ENCODE peak calls at places on chromosomes 13 and 19, in five cellular contexts. N, O, Q, D and K are unnamed samples.

GRCh38 chr13:102273111-102273510 is 128.7 kb downstream of the FGF14 start:
- DNase-seq in Q (no peak), N (no peak), D (no peak), O (no peak), K (no peak)

GRCh38 chr19:33778089-33778791 is 18.4 kb upstream of the KCTD15 start:
- DNase-seq in N (peak; percentile 4), O (peak; percentile 88), D (peak; percentile 82), Q (peak; percentile 82), K (no peak)

GRCh38 chr19:2034729-2035589 is 16.1 kb downstream of the MKNK2 start:
- DNase-seq in N (no peak), Q (peak; percentile 98), D (no peak), O (peak; percentile 71), K (no peak)

GRCh38 chr13:98576215-98576945 is 527 bp downstream of the STK24 start:
- DNase-seq in O (peak; percentile 62), D (peak; percentile 29), Q (no peak), N (no peak), K (no peak)

GRCh38 chr19:589693-590395 is at the start of gene HCN2:
- DNase-seq in D (no peak), O (no peak), N (no peak), Q (no peak), K (no peak)

GRCh38 chr19:1465191-1466016 is 13.6 kb downstream of the C19orf25 start:
- DNase-seq in Q (peak; percentile 81), O (peak; percentile 59), D (no peak), N (no peak), K (no peak)

GRCh38 chr19:10238172-10238783 is 7.1 kb upstream of the S1PR2 start:
- DNase-seq in N (no peak), Q (no peak), D (no peak), O (no peak), K (no peak)

GRCh38 chr19:52231154-52231565 is 38.2 kb upstream of the ZNF766 start:
- DNase-seq in O (no peak), D (no peak), Q (no peak), N (no peak), K (no peak)

GRCh38 chr19:18425515-18426415 is 6.6 kb downstream of the SSBP4 start:
- DNase-seq in Q (no peak), O (no peak), D (no peak), N (no peak), K (no peak)

GRCh38 chr13:30584332-30584731 is 33.4 kb upstream of the USPL1 start:
- DNase-seq in N (no peak), Q (no peak), O (no peak), D (no peak), K (no peak)

GRCh38 chr13:51303063-51303552 is 36.4 kb upstream of the SERPINE3 start:
- DNase-seq in Q (peak; percentile 88), N (no peak), O (peak; percentile 91), D (peak; percentile 48), K (no peak)

GRCh38 chr19:47309608-47310007 is at the start of gene C5AR1:
- DNase-seq in D (no peak), O (no peak), Q (no peak), N (no peak), K (no peak)

DNA sequence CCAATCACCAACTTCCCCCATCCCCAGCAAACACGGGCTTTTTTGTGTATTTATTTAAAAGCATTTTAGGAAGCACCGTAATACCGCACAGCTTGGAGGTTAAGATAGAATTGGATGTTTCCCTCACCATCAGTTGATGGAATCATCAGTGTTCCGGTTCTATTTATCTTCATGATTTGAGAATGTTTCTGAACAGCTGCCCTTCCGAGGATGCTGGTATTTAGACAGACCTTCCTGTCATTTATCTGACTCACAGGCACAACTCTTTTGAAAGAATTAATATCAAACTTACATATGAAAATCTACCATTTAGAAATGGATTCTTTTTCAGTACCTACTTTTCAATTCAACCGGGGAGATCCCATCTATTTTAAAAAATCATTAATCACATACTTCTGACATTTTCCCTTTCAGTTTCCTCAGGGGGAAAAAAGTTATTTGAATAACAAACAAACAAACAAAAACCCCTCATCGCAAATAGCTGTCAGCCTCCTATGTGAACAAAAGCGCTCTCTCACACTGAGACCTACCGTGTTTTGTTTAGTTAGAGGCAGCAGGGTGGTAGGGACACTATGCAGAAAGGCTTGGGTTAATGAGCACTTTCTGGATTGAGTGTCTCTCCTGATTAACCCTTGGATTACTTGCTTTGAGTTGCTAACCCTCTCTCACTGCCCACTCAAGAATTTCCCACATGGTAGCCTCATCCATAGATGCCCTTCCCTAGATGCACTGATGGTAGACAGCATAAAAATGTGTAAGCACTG is 189.3 kb downstream of the TM9SF2 start:
- DNase-seq in N (no peak), Q (no peak), O (peak; percentile 82), D (peak; percentile 47), K (no peak)
- H3K9ac ChIP-seq in N (no peak overlapping the region), Q (no peak overlapping the region), O (no peak overlapping the region), D (no peak overlapping the region), K (no peak overlapping the region)

GRCh38 chr13:31848621-31849020 is 109.3 kb downstream of the RXFP2 start:
- DNase-seq in O (no peak), D (no peak), Q (no peak), N (no peak), K (no peak)

GRCh38 chr13:31850041-31850440 is 110.7 kb downstream of the RXFP2 start:
- DNase-seq in O (no peak), Q (no peak), N (no peak), D (no peak), K (no peak)

GRCh38 chr13:31851201-31851600 is 111.9 kb downstream of the RXFP2 start:
- DNase-seq in N (no peak), D (no peak), O (no peak), Q (no peak), K (no peak)

GRCh38 chr13:31846182-31846938 is 107.0 kb downstream of the RXFP2 start:
- DNase-seq in N (peak; percentile 27), Q (peak; percentile 92), D (peak; percentile 90), O (peak; percentile 96), K (no peak)

DNA sequence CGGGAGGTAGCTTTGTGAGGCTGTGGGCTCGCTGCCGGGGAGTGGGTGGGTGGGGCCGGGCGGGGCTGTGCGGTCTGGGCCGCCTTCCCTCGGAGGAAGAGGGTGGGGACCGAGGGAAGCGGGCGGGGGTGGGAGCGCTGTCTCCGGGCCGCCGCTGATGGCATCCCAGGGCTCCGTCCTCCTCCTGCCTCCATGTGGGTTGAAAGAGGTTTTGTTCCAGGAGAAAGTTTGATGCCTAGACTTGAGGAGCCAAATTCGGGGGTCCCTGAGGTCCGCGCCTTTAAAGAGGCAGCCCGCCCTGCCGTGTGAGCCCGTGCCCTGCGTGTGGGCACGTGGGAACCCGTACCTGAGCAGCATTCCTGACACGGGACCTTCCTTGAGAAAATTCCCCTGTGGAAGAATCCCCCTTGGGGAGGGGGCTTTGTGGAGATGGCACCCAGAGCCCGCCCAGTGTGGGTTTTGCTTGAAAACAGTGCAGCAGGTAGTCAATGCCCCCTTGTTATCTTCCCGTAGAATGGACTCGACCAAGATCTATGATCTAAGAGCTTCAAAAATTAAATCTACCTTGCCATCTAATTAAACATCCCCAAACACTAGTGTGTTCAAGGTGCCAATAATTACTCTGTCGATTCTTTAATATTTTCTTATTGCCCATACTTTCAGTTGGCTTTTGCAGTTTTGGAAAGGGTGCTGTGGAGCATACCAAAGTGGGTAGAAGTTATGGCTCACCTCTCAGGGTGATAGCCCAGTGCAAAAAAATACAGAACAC is 107.8 kb downstream of the RXFP2 start:
- DNase-seq in N (no peak), O (peak; percentile 35), D (no peak), Q (no peak), K (no peak)
- H3K9ac ChIP-seq in N (no peak overlapping the region), O (no peak overlapping the region), D (no peak overlapping the region), Q (peak overlapping the region; percentile 42), K (no peak overlapping the region)

GRCh38 chr13:110360598-110360997 is 53.5 kb downstream of the COL4A2 start:
- DNase-seq in N (no peak), Q (no peak), D (no peak), O (peak; percentile 48), K (no peak)
- H3K9ac ChIP-seq in N (no peak overlapping the region), Q (no peak overlapping the region), D (peak overlapping the region; percentile 70), O (no peak overlapping the region), K (no peak overlapping the region)

DNA sequence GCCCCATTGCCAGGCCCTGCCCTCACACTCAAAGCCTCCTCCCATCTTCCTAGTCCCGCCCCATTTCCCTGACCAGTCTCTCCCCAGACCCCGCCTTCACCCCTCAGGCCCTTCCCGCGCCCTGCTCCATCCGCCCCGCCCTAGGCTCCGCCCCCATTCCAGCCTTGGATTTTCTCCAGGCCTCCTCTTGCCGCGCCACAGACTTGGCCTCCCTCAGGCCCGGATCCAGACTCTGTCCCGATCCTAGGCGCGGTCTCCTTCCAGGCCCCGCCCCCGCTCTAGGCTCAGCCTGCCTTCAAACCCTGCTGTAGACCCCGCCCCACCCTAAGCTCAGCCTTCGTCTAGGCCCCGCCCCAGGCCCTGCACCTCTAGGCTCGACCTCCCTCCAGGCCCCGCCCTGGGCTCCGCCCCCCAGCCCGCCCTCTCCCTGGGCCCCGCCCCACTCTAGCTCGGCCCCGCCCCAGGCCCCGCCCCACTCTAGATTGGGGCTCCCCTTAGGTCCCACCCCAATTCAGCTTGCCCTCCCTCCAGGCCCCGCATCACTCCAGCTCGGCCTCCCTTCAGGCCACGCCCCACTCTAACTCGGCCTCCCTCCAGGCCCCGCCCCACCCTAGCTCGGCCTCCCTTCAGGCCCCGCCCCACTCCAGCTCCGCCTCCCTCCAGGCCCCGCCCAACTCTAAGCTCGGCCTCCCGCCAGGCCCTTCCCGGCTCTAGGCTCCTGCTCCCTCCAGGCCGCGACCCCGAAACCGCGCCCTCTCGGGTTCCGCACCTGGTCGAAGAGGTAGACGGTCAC is 18.5 kb downstream of the LMTK3 start:
- DNase-seq in D (peak; percentile 95), N (peak; percentile 48), O (peak; percentile 98), Q (peak; percentile 99), K (peak; percentile 92)
- H3K9ac ChIP-seq in D (peak overlapping the region; percentile 94), N (peak overlapping the region; percentile 50), O (no peak overlapping the region), Q (peak overlapping the region; percentile 57), K (peak overlapping the region; percentile 77)

GRCh38 chr19:38389101-38389925 is 816 bp downstream of the SPRED3 start:
- DNase-seq in O (peak; percentile 72), Q (peak; percentile 68), N (no peak), D (peak; percentile 32), K (no peak)

GRCh38 chr19:38388310-38389100 is at the start of gene SPRED3:
- DNase-seq in Q (no peak), O (peak; percentile 91), D (no peak), N (no peak), K (no peak)

GRCh38 chr19:38387550-38388309 is at the start of gene GGN:
- DNase-seq in Q (peak; percentile 99), N (no peak), D (peak; percentile 99), O (peak; percentile 99), K (peak; percentile 91)

GRCh38 chr19:38391911-38392464 is 3.5 kb downstream of the SPRED3 start:
- DNase-seq in O (no peak), Q (no peak), D (no peak), N (no peak), K (no peak)

DNA sequence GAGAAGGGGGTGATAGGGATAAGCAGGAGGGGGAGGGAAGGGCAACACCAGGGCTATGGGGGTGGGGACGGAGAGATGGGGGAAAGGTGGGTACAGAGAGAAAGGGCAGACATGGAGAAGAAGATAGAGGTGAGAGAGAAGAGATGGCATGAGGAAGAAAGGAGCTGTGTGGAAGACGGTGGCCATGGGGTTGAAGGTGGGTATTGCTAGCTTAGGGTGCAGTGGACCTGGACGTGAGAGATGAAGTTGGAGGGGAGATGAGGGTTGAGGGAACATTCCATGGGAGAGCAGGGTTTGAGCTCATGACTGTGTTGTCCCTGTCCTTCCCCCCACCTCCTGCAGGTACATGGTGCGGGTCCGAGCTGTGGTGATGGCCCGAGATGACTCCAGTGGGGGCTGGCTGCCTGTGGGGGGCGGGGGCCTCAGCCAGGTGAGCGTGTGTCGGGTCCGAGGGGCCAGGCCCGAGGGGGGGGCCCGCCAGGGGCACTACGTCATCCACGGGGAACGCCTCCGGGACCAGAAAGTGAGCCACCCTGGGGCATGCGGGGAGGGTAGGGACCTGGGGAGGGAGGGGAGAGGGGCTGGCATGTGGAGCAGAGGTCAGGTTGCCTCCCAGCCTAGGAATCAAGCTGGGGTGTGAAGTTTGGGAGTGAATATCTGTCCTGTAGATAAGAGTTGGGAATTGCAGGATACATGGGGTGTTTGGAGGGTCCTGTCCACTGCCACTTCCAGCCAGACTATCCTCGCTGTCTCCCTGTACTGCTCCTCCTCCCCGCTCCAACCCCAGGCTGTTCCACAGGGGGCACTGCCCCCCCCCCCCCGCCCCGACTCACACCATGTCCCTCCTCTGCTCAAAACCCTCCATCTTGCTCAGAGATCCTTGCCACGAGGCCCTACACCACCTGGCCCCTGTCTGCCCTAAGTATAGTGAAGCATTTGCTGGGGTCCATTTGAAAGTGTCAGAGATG is 1.7 kb downstream of the SPRED3 start:
- DNase-seq in N (no peak), D (no peak), O (no peak), Q (no peak), K (no peak)
- H3K9ac ChIP-seq in N (no peak overlapping the region), D (peak overlapping the region; percentile 13), O (no peak overlapping the region), Q (no peak overlapping the region), K (no peak overlapping the region)